ENCODE peak calls at places on chromosomes 12 and 14, in nine cellular contexts. One of them, this sample, is unnamed.
A peak's percentile ranks its signal among the peaks of the same experiment; 100 is the strongest.

GRCh38 chr14:44316647-44317432 is 190.2 kb downstream of the FSCB start:
- DNase-seq in mammary epithelial cell: peak; percentile 96
- DNase-seq in upper lobe of right lung: no peak
- DNase-seq in aorta: no peak
- DNase-seq in uterus: no peak
- DNase-seq in esophagus squamous epithelium: no peak
- DNase-seq in HepG2: peak; percentile 58
- DNase-seq in heart right ventricle: no peak
- DNase-seq in body of pancreas: peak; percentile 16
- DNase-seq in this sample: no peak

GRCh38 chr12:29796823-29797263 is 13.1 kb upstream of the TMTC1 start:
- DNase-seq in mammary epithelial cell: peak; percentile 81
- DNase-seq in upper lobe of right lung: no peak
- DNase-seq in aorta: no peak
- DNase-seq in uterus: peak; percentile 44
- DNase-seq in esophagus squamous epithelium: no peak
- DNase-seq in HepG2: no peak
- DNase-seq in heart right ventricle: no peak
- DNase-seq in body of pancreas: peak; percentile 15
- DNase-seq in this sample: no peak

GRCh38 chr12:46209914-46210834 is 58.7 kb downstream of the SLC38A1 start:
- DNase-seq in mammary epithelial cell: peak; percentile 96
- DNase-seq in upper lobe of right lung: peak; percentile 84
- DNase-seq in aorta: no peak
- DNase-seq in uterus: peak; percentile 49
- DNase-seq in esophagus squamous epithelium: no peak
- DNase-seq in HepG2: peak; percentile 11
- DNase-seq in heart right ventricle: peak; percentile 25
- DNase-seq in body of pancreas: peak; percentile 92
- DNase-seq in this sample: peak; percentile 65

GRCh38 chr12:53820503-53820902 is 68.7 kb upstream of the CISTR start:
- DNase-seq in mammary epithelial cell: peak; percentile 73
- DNase-seq in upper lobe of right lung: no peak
- DNase-seq in aorta: no peak
- DNase-seq in uterus: no peak
- DNase-seq in esophagus squamous epithelium: no peak
- DNase-seq in HepG2: no peak
- DNase-seq in heart right ventricle: no peak
- DNase-seq in body of pancreas: no peak
- DNase-seq in this sample: no peak

GRCh38 chr12:53208435-53208834 is 1.4 kb upstream of the ITGB7 start:
- DNase-seq in mammary epithelial cell: no peak
- DNase-seq in upper lobe of right lung: no peak
- DNase-seq in aorta: peak; percentile 12
- DNase-seq in uterus: no peak
- DNase-seq in esophagus squamous epithelium: no peak
- DNase-seq in HepG2: no peak
- DNase-seq in heart right ventricle: no peak
- DNase-seq in body of pancreas: no peak
- DNase-seq in this sample: no peak

GRCh38 chr12:94145231-94145979 is 3.0 kb upstream of the PLXNC1 start:
- DNase-seq in mammary epithelial cell: no peak
- DNase-seq in upper lobe of right lung: no peak
- DNase-seq in aorta: no peak
- DNase-seq in uterus: peak; percentile 24
- DNase-seq in esophagus squamous epithelium: no peak
- DNase-seq in HepG2: no peak
- DNase-seq in heart right ventricle: no peak
- DNase-seq in body of pancreas: no peak
- DNase-seq in this sample: peak; percentile 56

GRCh38 chr12:94225924-94226630 is 77.7 kb downstream of the PLXNC1 start:
- DNase-seq in mammary epithelial cell: no peak
- DNase-seq in upper lobe of right lung: no peak
- DNase-seq in aorta: no peak
- DNase-seq in uterus: no peak
- DNase-seq in esophagus squamous epithelium: no peak
- DNase-seq in HepG2: no peak
- DNase-seq in heart right ventricle: no peak
- DNase-seq in body of pancreas: no peak
- DNase-seq in this sample: no peak

GRCh38 chr14:101761881-101762529 is 496 bp downstream of the PPP2R5C start:
- DNase-seq in mammary epithelial cell: no peak
- DNase-seq in upper lobe of right lung: peak; percentile 82
- DNase-seq in aorta: no peak
- DNase-seq in uterus: peak; percentile 37
- DNase-seq in esophagus squamous epithelium: peak; percentile 20
- DNase-seq in HepG2: no peak
- DNase-seq in heart right ventricle: peak; percentile 52
- DNase-seq in body of pancreas: peak; percentile 33
- DNase-seq in this sample: peak; percentile 46

GRCh38 chr14:52076334-52076733 is 7.5 kb upstream of the NID2 start:
- DNase-seq in mammary epithelial cell: peak; percentile 47
- DNase-seq in upper lobe of right lung: no peak
- DNase-seq in aorta: peak; percentile 75
- DNase-seq in uterus: no peak
- DNase-seq in esophagus squamous epithelium: no peak
- DNase-seq in HepG2: no peak
- DNase-seq in heart right ventricle: peak; percentile 21
- DNase-seq in body of pancreas: no peak
- DNase-seq in this sample: no peak

GRCh38 chr14:39071096-39071495 is 31.9 kb downstream of the SEC23A start:
- DNase-seq in mammary epithelial cell: no peak
- DNase-seq in upper lobe of right lung: no peak
- DNase-seq in aorta: no peak
- DNase-seq in uterus: no peak
- DNase-seq in esophagus squamous epithelium: no peak
- DNase-seq in HepG2: no peak
- DNase-seq in heart right ventricle: no peak
- DNase-seq in body of pancreas: no peak
- DNase-seq in this sample: no peak

GRCh38 chr12:57389033-57389432 is 41.8 kb downstream of the R3HDM2 start:
- DNase-seq in mammary epithelial cell: peak; percentile 83
- DNase-seq in upper lobe of right lung: no peak
- DNase-seq in aorta: no peak
- DNase-seq in uterus: no peak
- DNase-seq in esophagus squamous epithelium: no peak
- DNase-seq in HepG2: no peak
- DNase-seq in heart right ventricle: no peak
- DNase-seq in body of pancreas: no peak
- DNase-seq in this sample: no peak

GRCh38 chr12:26188132-26188531 is 7.2 kb upstream of the SSPN start:
- DNase-seq in mammary epithelial cell: peak; percentile 74
- DNase-seq in upper lobe of right lung: no peak
- DNase-seq in aorta: no peak
- DNase-seq in uterus: no peak
- DNase-seq in esophagus squamous epithelium: no peak
- DNase-seq in HepG2: no peak
- DNase-seq in heart right ventricle: no peak
- DNase-seq in body of pancreas: no peak
- DNase-seq in this sample: no peak

GRCh38 chr12:25382311-25383106 is 131.8 kb upstream of the KRAS start:
- DNase-seq in mammary epithelial cell: no peak
- DNase-seq in upper lobe of right lung: no peak
- DNase-seq in aorta: no peak
- DNase-seq in uterus: no peak
- DNase-seq in esophagus squamous epithelium: no peak
- DNase-seq in HepG2: no peak
- DNase-seq in heart right ventricle: no peak
- DNase-seq in body of pancreas: no peak
- DNase-seq in this sample: peak; percentile 52

GRCh38 chr14:52748647-52749292 is 18.8 kb downstream of the STYX start:
- DNase-seq in mammary epithelial cell: no peak
- DNase-seq in upper lobe of right lung: no peak
- DNase-seq in aorta: no peak
- DNase-seq in uterus: no peak
- DNase-seq in esophagus squamous epithelium: no peak
- DNase-seq in HepG2: no peak
- DNase-seq in heart right ventricle: no peak
- DNase-seq in body of pancreas: no peak
- DNase-seq in this sample: no peak

GRCh38 chr12:127280393-127281275 is 986.3 kb upstream of the TMEM132C start:
- DNase-seq in mammary epithelial cell: peak; percentile 39
- DNase-seq in upper lobe of right lung: peak; percentile 82
- DNase-seq in aorta: peak; percentile 86
- DNase-seq in uterus: no peak
- DNase-seq in esophagus squamous epithelium: no peak
- DNase-seq in HepG2: peak; percentile 4
- DNase-seq in heart right ventricle: peak; percentile 47
- DNase-seq in body of pancreas: peak; percentile 42
- DNase-seq in this sample: peak; percentile 39

GRCh38 chr14:77307099-77307496 is 13.6 kb downstream of the POMT2 start:
- DNase-seq in mammary epithelial cell: peak; percentile 57
- DNase-seq in upper lobe of right lung: no peak
- DNase-seq in aorta: no peak
- DNase-seq in uterus: no peak
- DNase-seq in esophagus squamous epithelium: no peak
- DNase-seq in HepG2: peak; percentile 58
- DNase-seq in heart right ventricle: no peak
- DNase-seq in body of pancreas: no peak
- DNase-seq in this sample: no peak

GRCh38 chr14:54564071-54564798 is 2.7 kb upstream of the SAMD4A start:
- DNase-seq in mammary epithelial cell: no peak
- DNase-seq in upper lobe of right lung: no peak
- DNase-seq in aorta: no peak
- DNase-seq in uterus: no peak
- DNase-seq in esophagus squamous epithelium: no peak
- DNase-seq in HepG2: peak; percentile 36
- DNase-seq in heart right ventricle: no peak
- DNase-seq in body of pancreas: no peak
- DNase-seq in this sample: peak; percentile 50

GRCh38 chr12:52321433-52321832 is 235 bp upstream of the KRT83 start:
- DNase-seq in mammary epithelial cell: no peak
- DNase-seq in upper lobe of right lung: peak; percentile 26
- DNase-seq in aorta: peak; percentile 68
- DNase-seq in uterus: no peak
- DNase-seq in esophagus squamous epithelium: no peak
- DNase-seq in HepG2: no peak
- DNase-seq in heart right ventricle: no peak
- DNase-seq in body of pancreas: no peak
- DNase-seq in this sample: no peak

GRCh38 chr12:125357561-125357960 is 292.3 kb downstream of the AACS start:
- DNase-seq in mammary epithelial cell: no peak
- DNase-seq in upper lobe of right lung: no peak
- DNase-seq in aorta: no peak
- DNase-seq in uterus: no peak
- DNase-seq in esophagus squamous epithelium: no peak
- DNase-seq in HepG2: no peak
- DNase-seq in heart right ventricle: no peak
- DNase-seq in body of pancreas: no peak
- DNase-seq in this sample: no peak
- H3K27ac ChIP-seq in mammary epithelial cell: no peak overlapping the region
- H3K27ac ChIP-seq in upper lobe of right lung: no peak overlapping the region
- H3K27ac ChIP-seq in aorta: no peak overlapping the region
- H3K27ac ChIP-seq in uterus: no peak overlapping the region
- H3K27ac ChIP-seq in esophagus squamous epithelium: no peak overlapping the region
- H3K27ac ChIP-seq in HepG2: no peak overlapping the region
- H3K27ac ChIP-seq in heart right ventricle: no peak overlapping the region
- H3K27ac ChIP-seq in body of pancreas: no peak overlapping the region
- H3K27ac ChIP-seq in this sample: no peak overlapping the region

GRCh38 chr12:6387541-6387940 is 3.6 kb downstream of the LTBR start:
- DNase-seq in mammary epithelial cell: no peak
- DNase-seq in upper lobe of right lung: no peak
- DNase-seq in aorta: no peak
- DNase-seq in uterus: no peak
- DNase-seq in esophagus squamous epithelium: no peak
- DNase-seq in HepG2: no peak
- DNase-seq in heart right ventricle: no peak
- DNase-seq in body of pancreas: no peak
- DNase-seq in this sample: no peak

GRCh38 chr12:6384499-6385436 is 806 bp downstream of the LTBR start:
- DNase-seq in mammary epithelial cell: no peak
- DNase-seq in upper lobe of right lung: no peak
- DNase-seq in aorta: peak; percentile 74
- DNase-seq in uterus: no peak
- DNase-seq in esophagus squamous epithelium: no peak
- DNase-seq in HepG2: no peak
- DNase-seq in heart right ventricle: no peak
- DNase-seq in body of pancreas: no peak
- DNase-seq in this sample: no peak

GRCh38 chr12:6383572-6384498 is at the start of gene LTBR:
- DNase-seq in mammary epithelial cell: peak; percentile 90
- DNase-seq in upper lobe of right lung: peak; percentile 99
- DNase-seq in aorta: peak; percentile 99
- DNase-seq in uterus: peak; percentile 96
- DNase-seq in esophagus squamous epithelium: peak; percentile 62
- DNase-seq in HepG2: peak; percentile 83
- DNase-seq in heart right ventricle: peak; percentile 98
- DNase-seq in body of pancreas: peak; percentile 97
- DNase-seq in this sample: no peak

GRCh38 chr12:6386522-6386921 is 2.6 kb downstream of the LTBR start:
- DNase-seq in mammary epithelial cell: peak; percentile 48
- DNase-seq in upper lobe of right lung: no peak
- DNase-seq in aorta: no peak
- DNase-seq in uterus: no peak
- DNase-seq in esophagus squamous epithelium: no peak
- DNase-seq in HepG2: no peak
- DNase-seq in heart right ventricle: no peak
- DNase-seq in body of pancreas: no peak
- DNase-seq in this sample: no peak

GRCh38 chr12:6386038-6386437 is 2.1 kb downstream of the LTBR start:
- DNase-seq in mammary epithelial cell: no peak
- DNase-seq in upper lobe of right lung: no peak
- DNase-seq in aorta: no peak
- DNase-seq in uterus: no peak
- DNase-seq in esophagus squamous epithelium: no peak
- DNase-seq in HepG2: no peak
- DNase-seq in heart right ventricle: no peak
- DNase-seq in body of pancreas: no peak
- DNase-seq in this sample: no peak
- H3K4me1 ChIP-seq in mammary epithelial cell: peaks cover 25% of the 10 kb centered on the region
- H3K4me1 ChIP-seq in upper lobe of right lung: peaks cover 22% of the 10 kb centered on the region
- H3K4me1 ChIP-seq in aorta: no peaks in the 10 kb centered on the region
- H3K4me1 ChIP-seq in uterus: peaks cover 7% of the 10 kb centered on the region
- H3K4me1 ChIP-seq in esophagus squamous epithelium: peaks cover 40% of the 10 kb centered on the region
- H3K4me1 ChIP-seq in HepG2: peaks cover 59% of the 10 kb centered on the region
- H3K4me1 ChIP-seq in heart right ventricle: peaks cover 18% of the 10 kb centered on the region
- H3K4me1 ChIP-seq in body of pancreas: peaks cover 45% of the 10 kb centered on the region
- H3K4me1 ChIP-seq in this sample: no peaks in the 10 kb centered on the region

DNA sequence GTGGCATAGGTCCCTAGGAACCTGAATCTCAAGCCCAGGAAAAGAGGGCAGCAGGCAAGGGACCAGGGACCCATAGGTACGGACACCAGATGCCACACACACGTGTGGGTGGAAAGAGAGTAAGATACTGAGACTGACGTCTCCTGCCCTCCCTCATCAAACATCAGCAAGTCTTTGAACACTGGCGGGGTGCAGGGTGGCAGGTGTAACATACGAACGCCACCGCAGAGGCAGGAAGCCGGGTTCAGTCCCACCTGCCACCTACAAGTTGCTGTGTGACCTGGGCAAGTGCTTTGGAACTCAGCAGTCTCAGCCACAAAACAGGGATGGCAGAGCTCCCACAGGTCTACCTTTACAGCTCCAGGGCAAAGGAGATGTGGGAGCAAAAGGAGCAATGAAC is 11.1 kb downstream of the ACTN1 start:
- DNase-seq in mammary epithelial cell: no peak
- DNase-seq in upper lobe of right lung: no peak
- DNase-seq in aorta: peak; percentile 48
- DNase-seq in uterus: no peak
- DNase-seq in esophagus squamous epithelium: no peak
- DNase-seq in HepG2: no peak
- DNase-seq in heart right ventricle: no peak
- DNase-seq in body of pancreas: no peak
- DNase-seq in this sample: no peak
- H3K27ac ChIP-seq in mammary epithelial cell: no peak overlapping the region
- H3K27ac ChIP-seq in upper lobe of right lung: no peak overlapping the region
- H3K27ac ChIP-seq in aorta: no peak overlapping the region
- H3K27ac ChIP-seq in uterus: peak overlapping the region; percentile 97
- H3K27ac ChIP-seq in esophagus squamous epithelium: peak overlapping the region; percentile 57
- H3K27ac ChIP-seq in HepG2: no peak overlapping the region
- H3K27ac ChIP-seq in heart right ventricle: peak overlapping the region; percentile 25
- H3K27ac ChIP-seq in body of pancreas: no peak overlapping the region
- H3K27ac ChIP-seq in this sample: no peak overlapping the region

GRCh38 chr12:108832730-108833354 is 24.5 kb downstream of the SSH1 start:
- DNase-seq in mammary epithelial cell: peak; percentile 69
- DNase-seq in upper lobe of right lung: no peak
- DNase-seq in aorta: no peak
- DNase-seq in uterus: no peak
- DNase-seq in esophagus squamous epithelium: no peak
- DNase-seq in HepG2: no peak
- DNase-seq in heart right ventricle: no peak
- DNase-seq in body of pancreas: peak; percentile 44
- DNase-seq in this sample: no peak
- H3K4me1 ChIP-seq in mammary epithelial cell: peaks cover 52% of the 10 kb centered on the region
- H3K4me1 ChIP-seq in upper lobe of right lung: peaks cover 66% of the 10 kb centered on the region
- H3K4me1 ChIP-seq in aorta: peaks cover 7% of the 10 kb centered on the region
- H3K4me1 ChIP-seq in uterus: peaks cover 16% of the 10 kb centered on the region
- H3K4me1 ChIP-seq in esophagus squamous epithelium: peaks cover 35% of the 10 kb centered on the region
- H3K4me1 ChIP-seq in HepG2: peaks cover 8% of the 10 kb centered on the region
- H3K4me1 ChIP-seq in heart right ventricle: peaks cover 65% of the 10 kb centered on the region
- H3K4me1 ChIP-seq in body of pancreas: peaks cover 27% of the 10 kb centered on the region
- H3K4me1 ChIP-seq in this sample: no peaks in the 10 kb centered on the region

This sample was measured in OCI-LY7.